ENCODE peak calls at places on chromosomes 3 and 15, in eight cellular contexts. K is HepG2, N is H9, U is Panc1, A is AG04450, R is left ventricle myocardium inferior, Q is endodermal cell, D is psoas muscle. B is an unnamed sample.

GRCh38 chr3:10519236-10519635 is 13.8 kb upstream of the ATP2B2 start:
- DNase-seq in K (no peak), N (peak; percentile 17), U (no peak), A (no peak), R (no peak), Q (peak; percentile 31), D (no peak), B (peak; percentile 2)

GRCh38 chr15:42018306-42019224 is 2.3 kb downstream of the PLA2G4E start:
- DNase-seq in K (no peak), N (no peak), U (no peak), A (no peak), R (peak; percentile 52), Q (no peak), D (peak; percentile 77), B (no peak)

GRCh38 chr3:195037017-195037373 is 234.0 kb downstream of the XXYLT1 start:
- DNase-seq in K (no peak), N (no peak), U (no peak), A (no peak), R (no peak), Q (no peak), D (no peak), B (no peak)

GRCh38 chr15:80494311-80494710 is 90.1 kb downstream of the ARNT2 start:
- DNase-seq in K (peak; percentile 75), N (no peak), U (no peak), A (no peak), R (no peak), Q (peak; percentile 78), D (no peak), B (no peak)

GRCh38 chr3:61331937-61332590 is 80.8 kb upstream of the FHIT start:
- DNase-seq in K (no peak), N (peak; percentile 38), U (no peak), A (no peak), R (no peak), Q (peak; percentile 59), D (no peak), B (no peak)

GRCh38 chr3:7640787-7641186 is 779.9 kb downstream of the GRM7 start:
- DNase-seq in K (no peak), N (no peak), U (no peak), A (no peak), R (no peak), Q (no peak), D (no peak), B (no peak)

GRCh38 chr15:51647128-51647562 is 24.6 kb upstream of the DMXL2 start:
- DNase-seq in K (no peak), N (no peak), U (no peak), A (no peak), R (peak; percentile 45), Q (no peak), D (peak; percentile 54), B (peak; percentile 21)

GRCh38 chr3:171306631-171307030 is 153.6 kb downstream of the TNIK start:
- DNase-seq in K (no peak), N (no peak), U (no peak), A (peak; percentile 93), R (peak; percentile 74), Q (no peak), D (peak; percentile 77), B (peak; percentile 70)

GRCh38 chr15:68626739-68627138 is 47.9 kb downstream of the CORO2B start:
- DNase-seq in K (no peak), N (no peak), U (no peak), A (no peak), R (no peak), Q (no peak), D (no peak), B (no peak)

GRCh38 chr3:138220242-138220641 is 33.1 kb downstream of the ARMC8 start:
- DNase-seq in K (no peak), N (no peak), U (no peak), A (no peak), R (no peak), Q (no peak), D (no peak), B (no peak)

GRCh38 chr3:106245400-106245799 is 376.6 kb upstream of the CBLB start:
- DNase-seq in K (no peak), N (no peak), U (no peak), A (no peak), R (no peak), Q (no peak), D (no peak), B (no peak)

GRCh38 chr3:133505813-133506212 is 67.7 kb upstream of the CDV3 start:
- DNase-seq in K (no peak), N (no peak), U (no peak), A (no peak), R (no peak), Q (no peak), D (no peak), B (no peak)
- H3K27ac ChIP-seq in K (no peak overlapping the region), N (no peak overlapping the region), U (peak overlapping the region; percentile 78), A (no peak overlapping the region), R (no peak overlapping the region), Q (no peak overlapping the region), D (no peak overlapping the region), B (no peak overlapping the region)

DNA sequence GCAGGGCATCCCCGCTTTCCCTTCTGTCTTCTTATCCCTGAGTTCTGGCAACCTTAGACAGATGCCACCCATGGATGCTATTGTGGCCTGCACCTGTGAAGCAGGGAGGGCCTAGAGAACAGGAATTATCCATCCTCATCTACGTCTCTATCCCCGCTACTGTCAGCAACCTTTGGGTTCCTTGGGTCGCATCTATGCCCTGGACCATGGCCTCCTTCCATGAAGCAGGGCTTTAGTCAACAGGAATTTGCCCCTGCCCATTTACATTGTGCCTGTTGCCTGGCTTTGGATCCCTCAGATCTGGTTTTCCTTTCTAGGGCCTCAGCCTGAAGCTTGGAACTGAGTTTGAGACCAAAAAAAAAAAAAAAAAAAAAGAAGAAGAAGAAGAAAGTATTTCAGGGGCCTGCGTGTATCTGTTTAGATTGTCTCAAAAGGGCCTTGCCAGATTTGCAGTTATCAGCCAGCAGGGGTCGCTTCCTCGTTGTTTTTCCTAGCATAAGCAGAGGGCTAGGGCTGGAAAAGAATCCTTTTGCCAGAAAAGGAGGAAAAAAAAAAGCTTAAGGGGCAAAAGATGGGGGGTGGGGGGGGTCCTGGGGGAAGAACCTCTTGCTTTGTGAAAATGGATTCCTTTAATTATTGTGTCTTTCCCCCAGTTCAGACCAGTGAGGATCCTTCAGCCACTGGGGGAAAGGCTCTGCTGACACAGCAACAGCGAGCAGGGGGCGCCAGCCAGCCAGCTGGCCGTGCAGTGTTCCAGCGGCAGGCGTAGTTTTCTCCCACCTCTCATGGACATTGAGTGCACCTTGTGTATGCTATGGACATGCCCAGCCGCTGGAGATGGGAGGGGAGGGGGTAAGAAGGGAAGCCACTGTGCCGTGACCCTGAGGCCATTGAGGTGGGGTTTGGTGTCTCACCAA is 65.7 kb upstream of the ALDH1L1 start:
- DNase-seq in K (peak; percentile 48), N (no peak), U (no peak), A (peak; percentile 46), R (no peak), Q (peak; percentile 81), D (peak; percentile 77), B (peak; percentile 55)
- TF ChIP-seq CTCF in K (peak; percentile 77), N (peak; percentile 75), U (peak; percentile 70), A (peak; percentile 70), R (peak; percentile 71), Q (peak; percentile 77), D (peak; percentile 58), B (peak; percentile 50)

GRCh38 chr3:48217449-48217848 is 5.8 kb upstream of the CAMP start:
- DNase-seq in K (no peak), N (no peak), U (no peak), A (no peak), R (no peak), Q (no peak), D (no peak), B (no peak)

GRCh38 chr3:48215019-48215418 is 8.3 kb upstream of the CAMP start:
- DNase-seq in K (no peak), N (no peak), U (no peak), A (no peak), R (peak; percentile 51), Q (no peak), D (peak; percentile 78), B (no peak)

GRCh38 chr3:48215876-48216275 is 7.4 kb upstream of the CAMP start:
- DNase-seq in K (no peak), N (no peak), U (no peak), A (no peak), R (peak; percentile 53), Q (no peak), D (peak; percentile 56), B (no peak)

GRCh38 chr3:48214225-48214624 is 9.1 kb upstream of the CAMP start:
- DNase-seq in K (no peak), N (no peak), U (no peak), A (no peak), R (no peak), Q (no peak), D (no peak), B (no peak)

DNA sequence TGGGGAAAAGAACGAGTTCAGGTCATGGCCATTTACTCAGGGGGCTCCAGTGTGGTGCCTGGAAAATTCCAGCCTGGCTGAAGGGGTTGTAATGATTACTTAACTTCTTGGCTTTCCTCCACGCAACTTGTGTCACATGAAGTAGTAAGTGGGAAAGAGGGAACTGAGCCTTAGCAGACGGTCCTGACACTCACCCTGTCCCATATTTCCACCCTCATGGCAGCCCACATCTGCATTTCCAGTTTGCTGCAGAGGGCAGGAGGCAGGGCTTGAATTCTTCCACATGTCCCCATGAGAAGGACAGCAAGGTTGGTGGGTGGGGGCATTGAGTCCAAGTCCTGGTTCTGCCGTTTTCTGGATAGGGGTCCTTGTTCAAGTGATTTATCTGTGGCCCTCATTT is 7.8 kb upstream of the CAMP start:
- DNase-seq in K (no peak), N (no peak), U (no peak), A (no peak), R (peak; percentile 36), Q (no peak), D (peak; percentile 54), B (no peak)
- H3K27ac ChIP-seq in K (no peak overlapping the region), N (no peak overlapping the region), U (no peak overlapping the region), A (no peak overlapping the region), R (peak overlapping the region; percentile 82), Q (no peak overlapping the region), D (peak overlapping the region; percentile 23), B (peak overlapping the region; percentile 22)

GRCh38 chr3:57009367-57009766 is 51.1 kb upstream of the SPATA12 start:
- DNase-seq in K (no peak), N (no peak), U (no peak), A (no peak), R (no peak), Q (no peak), D (no peak), B (no peak)

GRCh38 chr3:57004154-57004730 is 56.2 kb upstream of the SPATA12 start:
- DNase-seq in K (no peak), N (no peak), U (no peak), A (no peak), R (no peak), Q (no peak), D (no peak), B (no peak)

GRCh38 chr3:57007513-57008415 is 52.7 kb upstream of the SPATA12 start:
- DNase-seq in K (no peak), N (no peak), U (no peak), A (peak; percentile 61), R (peak; percentile 59), Q (peak; percentile 71), D (peak; percentile 83), B (peak; percentile 69)

GRCh38 chr3:57006048-57006709 is 54.3 kb upstream of the SPATA12 start:
- DNase-seq in K (no peak), N (no peak), U (no peak), A (no peak), R (no peak), Q (no peak), D (no peak), B (no peak)

DNA sequence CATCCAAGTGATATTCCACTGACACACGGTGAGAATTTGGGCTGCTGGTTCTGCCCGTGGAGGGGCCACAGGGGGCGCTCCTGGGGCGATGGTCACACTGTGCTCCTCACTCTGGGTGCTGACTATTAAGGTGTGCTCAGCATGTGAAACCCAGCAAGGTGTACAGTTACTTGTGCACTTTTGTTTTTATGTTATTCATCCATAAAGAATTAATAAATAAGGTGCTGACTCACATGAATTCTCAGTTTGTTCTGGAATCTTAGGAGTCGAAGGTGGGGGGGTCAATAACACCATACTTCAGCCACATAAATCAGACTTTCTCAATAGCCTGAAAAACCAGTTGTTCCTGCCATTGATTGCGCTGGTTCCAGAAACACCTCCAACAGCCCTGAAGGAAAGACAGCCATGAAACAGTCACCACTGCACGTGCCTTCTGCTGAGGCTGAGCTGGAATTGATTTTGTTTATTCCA is 53.5 kb upstream of the SPATA12 start:
- DNase-seq in K (no peak), N (peak; percentile 63), U (no peak), A (no peak), R (no peak), Q (peak; percentile 84), D (no peak), B (no peak)
- TF ChIP-seq CTCF in K (peak; percentile 8), N (peak; percentile 74), U (no peak), A (peak; percentile 36), R (no peak), Q (peak; percentile 82), D (peak; percentile 17), B (no peak)

B was measured in dorsolateral prefrontal cortex.